ENCODE peak calls at places on chromosomes 4 and X, in five cellular contexts. One of them, this sample, is unnamed.

GRCh38 chr4:18422685-18423084 is 401.1 kb upstream of the LCORL start:
- DNase-seq in IMR-90: no peak
- DNase-seq in OCI-LY7: no peak
- DNase-seq in GM23338: no peak
- DNase-seq in K562: no peak
- DNase-seq in this sample: no peak

GRCh38 chr4:54224960-54225670 is 4.0 kb upstream of the PDGFRA start:
- DNase-seq in IMR-90: no peak
- DNase-seq in OCI-LY7: no peak
- DNase-seq in GM23338: peak
- DNase-seq in K562: no peak
- DNase-seq in this sample: no peak

GRCh38 chr4:692771-693554 is 4.0 kb upstream of the SLC49A3 start:
- DNase-seq in IMR-90: no peak
- DNase-seq in OCI-LY7: no peak
- DNase-seq in GM23338: no peak
- DNase-seq in K562: no peak
- DNase-seq in this sample: peak

GRCh38 chr4:152719856-152720556 is 40.2 kb upstream of the TMEM154 start:
- DNase-seq in IMR-90: no peak
- DNase-seq in OCI-LY7: no peak
- DNase-seq in GM23338: no peak
- DNase-seq in K562: no peak
- DNase-seq in this sample: no peak

GRCh38 chr4:57103051-57103450 is 7.1 kb downstream of the IGFBP7 start:
- DNase-seq in IMR-90: peak
- DNase-seq in OCI-LY7: no peak
- DNase-seq in GM23338: peak
- DNase-seq in K562: no peak
- DNase-seq in this sample: no peak

GRCh38 chr4:118762753-118763477 is 73.0 kb downstream of the SEC24D start:
- DNase-seq in IMR-90: no peak
- DNase-seq in OCI-LY7: no peak
- DNase-seq in GM23338: no peak
- DNase-seq in K562: no peak
- DNase-seq in this sample: no peak

GRCh38 chr4:3524349-3524748 is 7.9 kb downstream of the LRPAP1 start:
- DNase-seq in IMR-90: no peak
- DNase-seq in OCI-LY7: no peak
- DNase-seq in GM23338: no peak
- DNase-seq in K562: no peak
- DNase-seq in this sample: no peak

GRCh38 chr4:145609494-145610427 is 9.4 kb upstream of the MMAA start:
- DNase-seq in IMR-90: peak
- DNase-seq in OCI-LY7: peak
- DNase-seq in GM23338: peak
- DNase-seq in K562: peak
- DNase-seq in this sample: peak

GRCh38 chr4:13483142-13484044 is 747 bp downstream of the RAB28 start:
- DNase-seq in IMR-90: peak
- DNase-seq in OCI-LY7: peak
- DNase-seq in GM23338: peak
- DNase-seq in K562: peak
- DNase-seq in this sample: peak

GRCh38 chrX:152810403-152810802 is 20.2 kb downstream of the CETN2 start:
- DNase-seq in IMR-90: no peak
- DNase-seq in OCI-LY7: no peak
- DNase-seq in GM23338: peak
- DNase-seq in K562: no peak
- DNase-seq in this sample: no peak

GRCh38 chrX:65644621-65645287 is 22.7 kb upstream of the MSN start:
- DNase-seq in IMR-90: peak
- DNase-seq in OCI-LY7: no peak
- DNase-seq in GM23338: no peak
- DNase-seq in K562: no peak
- DNase-seq in this sample: peak

GRCh38 chr4:160202802-160203201 is 1099.9 kb downstream of the RAPGEF2 start:
- DNase-seq in IMR-90: no peak
- DNase-seq in OCI-LY7: no peak
- DNase-seq in GM23338: no peak
- DNase-seq in K562: no peak
- DNase-seq in this sample: peak

GRCh38 chrX:69618803-69619202 is 2.9 kb downstream of the EDA start:
- DNase-seq in IMR-90: peak
- DNase-seq in OCI-LY7: peak
- DNase-seq in GM23338: peak
- DNase-seq in K562: no peak
- DNase-seq in this sample: no peak

GRCh38 chr4:108536577-108536976 is 83.8 kb upstream of the RPL34 start:
- DNase-seq in IMR-90: no peak
- DNase-seq in OCI-LY7: no peak
- DNase-seq in GM23338: no peak
- DNase-seq in K562: no peak
- DNase-seq in this sample: no peak

GRCh38 chr4:179803857-179804256 is 2361.6 kb upstream of the AGA start:
- DNase-seq in IMR-90: peak
- DNase-seq in OCI-LY7: no peak
- DNase-seq in GM23338: no peak
- DNase-seq in K562: no peak
- DNase-seq in this sample: peak

GRCh38 chr4:140426610-140427103 is 791 bp downstream of the CLGN start:
- DNase-seq in IMR-90: no peak
- DNase-seq in OCI-LY7: peak
- DNase-seq in GM23338: peak
- DNase-seq in K562: peak
- DNase-seq in this sample: no peak

GRCh38 chrX:53374222-53374820 is 48.1 kb downstream of the SMC1A start:
- DNase-seq in IMR-90: peak
- DNase-seq in OCI-LY7: no peak
- DNase-seq in GM23338: no peak
- DNase-seq in K562: peak
- DNase-seq in this sample: no peak

GRCh38 chr4:152936446-152937279 is 540 bp downstream of the FHDC1 start:
- DNase-seq in IMR-90: peak
- DNase-seq in OCI-LY7: no peak
- DNase-seq in GM23338: peak
- DNase-seq in K562: peak
- DNase-seq in this sample: peak

GRCh38 chr4:122827258-122827887 is 742 bp downstream of the FGF2 start:
- DNase-seq in IMR-90: peak
- DNase-seq in OCI-LY7: peak
- DNase-seq in GM23338: peak
- DNase-seq in K562: peak
- DNase-seq in this sample: no peak

GRCh38 chr4:147340547-147341225 is 140.2 kb upstream of the EDNRA start:
- DNase-seq in IMR-90: peak
- DNase-seq in OCI-LY7: no peak
- DNase-seq in GM23338: peak
- DNase-seq in K562: no peak
- DNase-seq in this sample: no peak

GRCh38 chrX:68177542-68177941 is 255.8 kb downstream of the OPHN1 start:
- DNase-seq in IMR-90: peak
- DNase-seq in OCI-LY7: no peak
- DNase-seq in GM23338: no peak
- DNase-seq in K562: no peak
- DNase-seq in this sample: no peak

GRCh38 chr4:673349-674091 is 556 bp downstream of the ATP5ME start:
- DNase-seq in IMR-90: no peak
- DNase-seq in OCI-LY7: peak
- DNase-seq in GM23338: peak
- DNase-seq in K562: no peak
- DNase-seq in this sample: no peak

GRCh38 chr4:110196206-110196870 is 2.1 kb downstream of the ELOVL6 start:
- DNase-seq in IMR-90: peak
- DNase-seq in OCI-LY7: peak
- DNase-seq in GM23338: peak
- DNase-seq in K562: peak
- DNase-seq in this sample: no peak
- H2AFZ ChIP-seq in IMR-90: peak
- H2AFZ ChIP-seq in OCI-LY7: peak
- H2AFZ ChIP-seq in GM23338: peak
- H2AFZ ChIP-seq in K562: peak
- H2AFZ ChIP-seq in this sample: peak

GRCh38 chrX:129540068-129540653 is at the start of gene OCRL:
- DNase-seq in IMR-90: peak
- DNase-seq in OCI-LY7: peak
- DNase-seq in GM23338: peak
- DNase-seq in K562: peak
- DNase-seq in this sample: peak

GRCh38 chrX:129545408-129545807 is 5.3 kb downstream of the OCRL start:
- DNase-seq in IMR-90: no peak
- DNase-seq in OCI-LY7: no peak
- DNase-seq in GM23338: no peak
- DNase-seq in K562: no peak
- DNase-seq in this sample: no peak

GRCh38 chrX:129549124-129549523 is 9.1 kb downstream of the OCRL start:
- DNase-seq in IMR-90: no peak
- DNase-seq in OCI-LY7: no peak
- DNase-seq in GM23338: no peak
- DNase-seq in K562: no peak
- DNase-seq in this sample: no peak

GRCh38 chrX:129540725-129541184 is 696 bp downstream of the OCRL start:
- DNase-seq in IMR-90: no peak
- DNase-seq in OCI-LY7: peak
- DNase-seq in GM23338: peak
- DNase-seq in K562: no peak
- DNase-seq in this sample: peak

GRCh38 chrX:129544780-129545179 is 4.7 kb downstream of the OCRL start:
- DNase-seq in IMR-90: no peak
- DNase-seq in OCI-LY7: no peak
- DNase-seq in GM23338: no peak
- DNase-seq in K562: no peak
- DNase-seq in this sample: no peak
- H3K27ac ChIP-seq in IMR-90: no peak
- H3K27ac ChIP-seq in OCI-LY7: no peak
- H3K27ac ChIP-seq in GM23338: no peak
- H3K27ac ChIP-seq in K562: no peak
- H3K27ac ChIP-seq in this sample: no peak

GRCh38 chr4:184369871-184370270 is 104.5 kb downstream of the IRF2 start:
- DNase-seq in IMR-90: no peak
- DNase-seq in OCI-LY7: no peak
- DNase-seq in GM23338: no peak
- DNase-seq in K562: no peak
- DNase-seq in this sample: no peak
- H2AFZ ChIP-seq in IMR-90: no peak
- H2AFZ ChIP-seq in OCI-LY7: no peak
- H2AFZ ChIP-seq in GM23338: no peak
- H2AFZ ChIP-seq in K562: peak
- H2AFZ ChIP-seq in this sample: no peak

GRCh38 chr4:78568640-78569261 is 17.2 kb downstream of the ANXA3 start:
- DNase-seq in IMR-90: no peak
- DNase-seq in OCI-LY7: no peak
- DNase-seq in GM23338: no peak
- DNase-seq in K562: no peak
- DNase-seq in this sample: no peak

GRCh38 chr4:78565971-78566372 is 14.4 kb downstream of the ANXA3 start:
- DNase-seq in IMR-90: peak
- DNase-seq in OCI-LY7: no peak
- DNase-seq in GM23338: peak
- DNase-seq in K562: no peak
- DNase-seq in this sample: peak

GRCh38 chr4:78567502-78568075 is 16.0 kb downstream of the ANXA3 start:
- DNase-seq in IMR-90: no peak
- DNase-seq in OCI-LY7: no peak
- DNase-seq in GM23338: no peak
- DNase-seq in K562: no peak
- DNase-seq in this sample: no peak

GRCh38 chr4:78569291-78569821 is 17.8 kb downstream of the ANXA3 start:
- DNase-seq in IMR-90: peak
- DNase-seq in OCI-LY7: no peak
- DNase-seq in GM23338: peak
- DNase-seq in K562: no peak
- DNase-seq in this sample: peak

GRCh38 chr4:78566834-78567501 is 15.4 kb downstream of the ANXA3 start:
- DNase-seq in IMR-90: no peak
- DNase-seq in OCI-LY7: no peak
- DNase-seq in GM23338: no peak
- DNase-seq in K562: no peak
- DNase-seq in this sample: no peak
- H3K27ac ChIP-seq in IMR-90: no peak
- H3K27ac ChIP-seq in OCI-LY7: no peak
- H3K27ac ChIP-seq in GM23338: peak
- H3K27ac ChIP-seq in K562: no peak
- H3K27ac ChIP-seq in this sample: peak

DNA sequence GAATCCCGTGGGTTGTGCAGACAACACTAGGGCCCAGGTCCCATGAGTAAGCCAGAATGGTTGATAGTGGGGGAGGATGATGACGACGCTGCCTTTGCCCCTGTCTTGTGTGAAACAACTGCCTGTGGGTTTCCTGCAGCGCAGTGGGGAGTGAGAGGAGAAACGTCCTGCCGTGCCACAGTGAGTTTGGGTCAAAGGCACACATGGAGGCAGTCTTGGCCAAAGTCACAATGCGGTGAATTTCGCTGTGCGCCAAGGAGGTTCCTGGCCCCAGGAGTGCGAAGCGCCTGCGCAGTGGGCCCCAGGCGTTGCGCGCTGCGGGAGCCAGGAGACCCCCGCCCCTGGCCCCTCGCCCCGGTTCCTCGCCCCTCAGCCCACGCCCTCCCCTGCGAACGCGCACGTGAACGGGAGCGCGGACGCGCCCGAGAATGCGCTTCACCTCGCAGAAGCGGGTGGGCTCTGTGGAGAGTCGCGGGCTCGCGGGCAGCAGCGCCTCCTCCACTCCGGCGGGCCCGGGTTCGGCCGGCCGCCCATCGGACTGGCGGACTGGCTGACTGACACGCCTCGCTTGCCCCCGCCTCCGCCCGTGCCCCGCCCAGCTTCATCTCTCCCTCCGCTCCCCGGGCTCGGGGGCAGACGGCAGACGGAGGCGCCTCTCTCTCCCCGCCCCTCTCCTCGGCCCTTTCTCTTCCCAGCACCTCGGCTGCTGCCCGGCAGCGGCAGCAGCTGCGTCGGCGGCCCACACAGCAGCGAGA is at the start of gene NUDT10:
- DNase-seq in IMR-90: peak
- DNase-seq in OCI-LY7: no peak
- DNase-seq in GM23338: peak
- DNase-seq in K562: no peak
- DNase-seq in this sample: no peak
- H2AFZ ChIP-seq in IMR-90: peak
- H2AFZ ChIP-seq in OCI-LY7: no peak
- H2AFZ ChIP-seq in GM23338: no peak
- H2AFZ ChIP-seq in K562: no peak
- H2AFZ ChIP-seq in this sample: no peak